ENCODE peak calls at places on chromosomes 11 and 22, in eight cellular contexts. X, S, C, U, Q, W, H and L are unnamed samples.

GRCh38 chr11:122711362-122711761 is 55.8 kb downstream of the UBASH3B start:
- DNase-seq in X (no peak), S (no peak), C (no peak), U (no peak), Q (no peak), W (no peak), H (no peak), L (no peak)

GRCh38 chr11:70066628-70067027 is 11.5 kb upstream of the ANO1 start:
- DNase-seq in X (no peak), S (no peak), C (no peak), U (no peak), Q (no peak), W (no peak), H (no peak), L (no peak)

GRCh38 chr11:66857927-66858185 is 992 bp downstream of the LRFN4 start:
- DNase-seq in X (no peak), S (no peak), C (no peak), U (no peak), Q (no peak), W (no peak), H (no peak), L (peak; percentile 22)

GRCh38 chr22:35777335-35777975 is 59.8 kb downstream of the APOL5 start:
- DNase-seq in X (peak; percentile 78), S (peak; percentile 85), C (no peak), U (peak; percentile 87), Q (no peak), W (no peak), H (peak; percentile 54), L (peak; percentile 78)

GRCh38 chr22:42294034-42294985 is 23.9 kb upstream of the TCF20 start:
- DNase-seq in X (peak; percentile 24), S (peak; percentile 31), C (no peak), U (peak; percentile 67), Q (no peak), W (no peak), H (no peak), L (peak; percentile 68)

GRCh38 chr11:14619580-14619979 is 24.0 kb upstream of the PDE3B start:
- DNase-seq in X (no peak), S (no peak), C (no peak), U (no peak), Q (no peak), W (no peak), H (no peak), L (peak; percentile 17)

GRCh38 chr11:122803716-122804115 is 34.6 kb upstream of the CRTAM start:
- DNase-seq in X (no peak), S (no peak), C (no peak), U (no peak), Q (no peak), W (no peak), H (no peak), L (peak; percentile 90)

GRCh38 chr11:16392646-16393045 is 36.3 kb upstream of the SOX6 start:
- DNase-seq in X (no peak), S (no peak), C (no peak), U (no peak), Q (no peak), W (no peak), H (no peak), L (peak; percentile 23)

GRCh38 chr11:16606784-16607674 is 131.4 kb upstream of the C11orf58 start:
- DNase-seq in X (no peak), S (no peak), C (no peak), U (no peak), Q (no peak), W (no peak), H (no peak), L (peak; percentile 43)

GRCh38 chr11:120343429-120343828 is 7.2 kb downstream of the ARHGEF12 start:
- DNase-seq in X (no peak), S (no peak), C (no peak), U (no peak), Q (no peak), W (no peak), H (no peak), L (no peak)

GRCh38 chr11:59135648-59136461 is 6.8 kb upstream of the FAM111A start:
- DNase-seq in X (peak; percentile 70), S (peak; percentile 69), C (peak; percentile 83), U (peak; percentile 82), Q (peak; percentile 69), W (peak; percentile 76), H (peak; percentile 24), L (peak; percentile 77)
- H3K4me3 ChIP-seq in X (no peak overlapping the region), S (no peak overlapping the region), C (no peak overlapping the region), U (peak overlapping the region; percentile 41), Q (no peak overlapping the region), W (no peak overlapping the region), H (no peak overlapping the region), L (no peak overlapping the region)

DNA sequence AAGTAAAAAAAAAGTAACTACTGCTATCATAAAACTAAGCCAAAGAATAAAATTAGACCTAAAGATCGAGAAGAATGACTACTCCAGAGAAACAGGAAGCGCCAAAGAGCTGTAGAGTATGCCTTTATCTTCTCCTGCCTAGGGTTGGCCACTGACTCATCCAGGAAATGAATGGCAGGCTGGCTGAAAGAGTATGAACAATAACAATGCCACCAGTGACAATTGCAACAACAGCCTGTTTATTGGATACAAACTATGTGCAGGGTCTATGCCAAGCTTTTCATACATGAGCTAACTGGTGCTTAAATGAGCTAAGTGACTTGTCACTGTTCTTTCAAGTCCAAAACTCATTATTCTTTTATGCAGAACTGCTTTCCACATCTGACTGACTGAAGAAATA is 1153.2 kb upstream of the TENM4 start:
- DNase-seq in X (peak; percentile 11), S (peak; percentile 21), C (no peak), U (peak; percentile 64), Q (no peak), W (no peak), H (peak; percentile 0), L (peak; percentile 86)
- H3K4me3 ChIP-seq in X (no peak overlapping the region), S (no peak overlapping the region), C (no peak overlapping the region), U (no peak overlapping the region), Q (no peak overlapping the region), W (no peak overlapping the region), H (no peak overlapping the region), L (no peak overlapping the region)

GRCh38 chr11:77470971-77471370 is 2.9 kb downstream of the PAK1 start:
- DNase-seq in X (no peak), S (no peak), C (no peak), U (no peak), Q (peak; percentile 33), W (no peak), H (no peak), L (no peak)

GRCh38 chr11:77473001-77473800 is 693 bp downstream of the PAK1 start:
- DNase-seq in X (no peak), S (no peak), C (peak; percentile 31), U (peak; percentile 18), Q (peak; percentile 25), W (peak; percentile 18), H (no peak), L (peak; percentile 60)

GRCh38 chr11:77473801-77474508 is at the start of gene PAK1:
- DNase-seq in X (peak; percentile 37), S (peak; percentile 87), C (peak; percentile 76), U (peak; percentile 78), Q (peak; percentile 86), W (peak; percentile 73), H (peak; percentile 41), L (peak; percentile 92)

GRCh38 chr11:77470504-77470903 is 3.4 kb downstream of the PAK1 start:
- DNase-seq in X (no peak), S (no peak), C (no peak), U (no peak), Q (peak; percentile 56), W (no peak), H (no peak), L (no peak)

GRCh38 chr11:77471520-77472234 is 2.2 kb downstream of the PAK1 start:
- DNase-seq in X (no peak), S (no peak), C (no peak), U (peak; percentile 22), Q (no peak), W (no peak), H (no peak), L (peak; percentile 73)
- H3K4me3 ChIP-seq in X (no peak overlapping the region), S (no peak overlapping the region), C (no peak overlapping the region), U (no peak overlapping the region), Q (peak overlapping the region; percentile 73), W (no peak overlapping the region), H (no peak overlapping the region), L (no peak overlapping the region)

DNA sequence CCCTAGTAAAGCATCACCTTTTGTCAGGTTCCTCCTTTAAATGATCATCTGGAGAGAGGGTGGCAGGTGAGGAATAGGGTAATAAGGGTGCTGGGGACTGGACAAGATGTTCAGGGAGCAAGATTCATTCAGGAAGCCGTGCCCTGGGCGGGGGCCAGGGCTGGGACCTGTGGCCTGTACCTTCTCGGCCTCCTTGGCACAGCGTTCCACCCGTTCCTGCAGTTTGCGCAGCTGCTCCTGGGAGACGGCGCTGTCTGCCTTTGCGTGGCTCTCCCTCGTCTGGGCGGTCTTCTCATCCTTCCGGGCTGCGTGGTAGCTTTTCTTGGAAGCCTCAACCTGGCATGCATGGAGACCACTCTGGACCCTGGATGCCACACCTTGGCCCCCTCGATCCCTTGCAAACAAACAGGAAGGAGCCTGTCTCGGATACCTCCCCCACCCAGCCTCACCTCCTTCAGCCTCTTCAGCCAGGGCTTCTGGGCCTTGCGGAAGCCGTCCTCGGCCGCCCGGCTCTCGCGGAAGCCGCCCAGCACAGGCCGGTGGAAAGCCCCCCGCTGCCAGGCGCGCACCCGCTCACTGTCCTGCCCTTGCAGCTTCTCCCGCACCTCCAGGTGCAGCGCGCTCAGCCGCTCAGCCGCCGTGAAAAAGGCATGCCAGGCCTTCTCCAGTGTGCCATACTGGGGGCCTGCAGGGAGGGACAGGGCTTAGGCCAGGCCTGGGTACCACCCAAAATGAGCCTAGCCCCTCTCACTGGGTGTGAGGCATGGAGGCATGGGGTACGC is 3.5 kb upstream of the ARFGAP2 start:
- DNase-seq in X (no peak), S (no peak), C (no peak), U (no peak), Q (no peak), W (no peak), H (no peak), L (no peak)
- H3K4me3 ChIP-seq in X (no peak overlapping the region), S (no peak overlapping the region), C (no peak overlapping the region), U (no peak overlapping the region), Q (no peak overlapping the region), W (no peak overlapping the region), H (no peak overlapping the region), L (no peak overlapping the region)

DNA sequence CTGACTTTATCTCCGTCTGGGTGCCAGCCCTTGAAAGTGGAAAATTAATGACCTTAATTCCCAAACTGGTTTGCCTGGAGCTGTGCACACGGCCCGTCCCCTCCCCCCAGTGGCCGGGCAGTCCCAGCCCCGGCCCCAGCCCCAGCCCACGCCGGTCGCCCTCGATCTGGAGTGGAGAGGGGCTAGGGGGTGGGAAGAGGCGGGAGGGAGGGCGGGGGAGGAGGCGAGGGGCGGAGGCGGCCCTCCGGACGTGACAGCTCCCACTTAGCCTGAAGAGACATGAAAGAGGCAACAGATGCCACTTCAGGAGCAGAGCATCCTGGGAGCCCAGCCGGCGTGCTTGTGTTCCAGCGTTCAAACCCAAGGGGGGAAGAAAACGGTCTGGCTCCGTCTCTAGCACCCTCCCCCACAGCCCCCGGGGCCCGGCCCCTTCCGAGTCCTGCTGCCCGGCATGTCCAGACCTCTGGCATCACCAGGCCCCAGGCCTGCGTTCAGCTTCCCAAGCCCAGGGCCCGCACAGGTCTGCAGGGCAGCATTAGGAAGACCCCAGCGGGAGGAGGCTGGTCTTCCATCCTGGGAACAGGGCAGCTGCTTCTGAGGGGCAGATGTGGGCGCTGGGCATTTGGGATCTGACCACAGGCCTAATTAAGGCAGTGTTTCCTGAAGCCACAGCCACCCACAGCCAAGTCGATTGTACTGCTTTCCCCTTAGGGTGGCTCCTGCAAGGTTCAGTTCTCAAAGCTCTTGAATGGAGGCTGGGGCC is 20.0 kb upstream of the LMO1 start:
- DNase-seq in X (no peak), S (no peak), C (no peak), U (no peak), Q (no peak), W (peak; percentile 13), H (no peak), L (no peak)
- H3K4me3 ChIP-seq in X (no peak overlapping the region), S (no peak overlapping the region), C (no peak overlapping the region), U (no peak overlapping the region), Q (peak overlapping the region; percentile 32), W (no peak overlapping the region), H (no peak overlapping the region), L (no peak overlapping the region)